ENCODE peak calls at places on chromosome 22, in ten cellular contexts. J is fibroblast of gingiva; Y is IMR-90; P is osteocyte; K is sigmoid colon; F is stimulated activated CD4-positive, alpha-beta T cell treated with anti-CD3 and anti-CD28 coated beads, TNF-alpha, amount 100 ng/mL, for 48 hours; O is colonic mucosa; S is RPMI7951; L is NCI-H748 treated with DMSO at 0.1 percent for 48 hours; D is naive thymus-derived CD8-positive, alpha-beta T cell. U is an unnamed sample.

GRCh38 chr22:19992481-19992911 is 24.1 kb downstream of the ARVCF start:
- DNase-seq in J (no peak), Y (no peak), P (no peak), K (no peak), F (no peak), O (no peak), S (no peak), L (no peak), D (no peak), U (no peak)

GRCh38 chr22:38418589-38418988 is 36.4 kb downstream of the KCNJ4 start:
- DNase-seq in J (no peak), Y (no peak), P (no peak), K (no peak), F (no peak), O (no peak), S (no peak), L (no peak), D (no peak), U (no peak)

GRCh38 chr22:42202669-42203068 is 67.8 kb downstream of the TCF20 start:
- DNase-seq in J (no peak), Y (peak; percentile 67), P (no peak), K (no peak), F (peak; percentile 40), O (no peak), S (peak; percentile 8), L (no peak), D (peak; percentile 19), U (no peak)

GRCh38 chr22:41311487-41311886 is 10.2 kb downstream of the ZC3H7B start:
- DNase-seq in J (no peak), Y (no peak), P (no peak), K (no peak), F (no peak), O (no peak), S (no peak), L (no peak), D (no peak), U (no peak)

GRCh38 chr22:40782521-40782920 is 36.6 kb downstream of the SLC25A17 start:
- DNase-seq in J (no peak), Y (no peak), P (no peak), K (no peak), F (no peak), O (no peak), S (no peak), L (no peak), D (no peak), U (no peak)

GRCh38 chr22:39589880-39590279 is 19.3 kb downstream of the CACNA1I start:
- DNase-seq in J (no peak), Y (no peak), P (no peak), K (no peak), F (no peak), O (no peak), S (no peak), L (no peak), D (no peak), U (no peak)

GRCh38 chr22:23023294-23023693 is 47.0 kb upstream of the GNAZ start:
- DNase-seq in J (no peak), Y (no peak), P (peak; percentile 38), K (no peak), F (no peak), O (no peak), S (no peak), L (no peak), D (no peak), U (no peak)

GRCh38 chr22:47066616-47066905 is 304.1 kb downstream of the TBC1D22A start:
- DNase-seq in J (no peak), Y (no peak), P (no peak), K (no peak), F (no peak), O (no peak), S (no peak), L (no peak), D (no peak), U (no peak)

GRCh38 chr22:20021196-20022181 is 579 bp downstream of the TANGO2 start:
- DNase-seq in J (peak; percentile 85), Y (peak; percentile 54), P (no peak), K (peak; percentile 80), F (no peak), O (peak; percentile 47), S (peak; percentile 70), L (no peak), D (no peak), U (peak; percentile 78)

GRCh38 chr22:44107341-44107740 is 73.4 kb upstream of the PARVG start:
- DNase-seq in J (no peak), Y (no peak), P (no peak), K (no peak), F (no peak), O (no peak), S (no peak), L (no peak), D (no peak), U (no peak)

GRCh38 chr22:37560682-37561208 is 465 bp downstream of the CDC42EP1 start:
- DNase-seq in J (peak; percentile 51), Y (peak; percentile 53), P (no peak), K (peak; percentile 81), F (no peak), O (no peak), S (peak; percentile 58), L (no peak), D (no peak), U (peak; percentile 82)

GRCh38 chr22:44597616-44598015 is 99.6 kb upstream of the RTL6 start:
- DNase-seq in J (peak; percentile 51), Y (peak; percentile 29), P (no peak), K (no peak), F (no peak), O (no peak), S (peak; percentile 62), L (peak; percentile 90), D (no peak), U (no peak)

GRCh38 chr22:48084041-48084748 is 1321.7 kb downstream of the TBC1D22A start:
- DNase-seq in J (no peak), Y (no peak), P (no peak), K (peak; percentile 29), F (no peak), O (no peak), S (no peak), L (no peak), D (no peak), U (no peak)

GRCh38 chr22:36635483-36635882 is 68.1 kb downstream of the CACNG2 start:
- DNase-seq in J (no peak), Y (no peak), P (no peak), K (no peak), F (no peak), O (no peak), S (no peak), L (no peak), D (no peak), U (no peak)

GRCh38 chr22:46508391-46508999 is 28.9 kb downstream of the CELSR1 start:
- DNase-seq in J (no peak), Y (no peak), P (no peak), K (no peak), F (no peak), O (no peak), S (no peak), L (no peak), D (no peak), U (no peak)

GRCh38 chr22:27580311-27580897 is 221.2 kb downstream of the MN1 start:
- DNase-seq in J (peak; percentile 14), Y (no peak), P (no peak), K (no peak), F (no peak), O (no peak), S (peak; percentile 49), L (no peak), D (no peak), U (no peak)

GRCh38 chr22:18979957-18980356 is 43.9 kb upstream of the PRODH start:
- DNase-seq in J (no peak), Y (no peak), P (no peak), K (no peak), F (no peak), O (no peak), S (no peak), L (no peak), D (no peak), U (peak; percentile 8)

GRCh38 chr22:50190182-50190951 is 4.7 kb downstream of the TRABD start:
- DNase-seq in J (peak; percentile 62), Y (no peak), P (no peak), K (peak; percentile 87), F (peak; percentile 76), O (peak; percentile 90), S (no peak), L (no peak), D (peak; percentile 84), U (no peak)

GRCh38 chr22:29972121-29972520 is 89.1 kb downstream of the MTMR3 start:
- DNase-seq in J (no peak), Y (no peak), P (no peak), K (no peak), F (no peak), O (no peak), S (no peak), L (no peak), D (no peak), U (no peak)

U was measured in sciatic nerve.